ENCODE peak calls at places on chromosomes 12 and 14, in eight cellular contexts. T, Y, A, I, J, G, E and V are unnamed samples. For H4K20me1, the result is how much of the 10 kb centered on the place peaks cover.

GRCh38 chr12:100716949-100717732 is 77.4 kb upstream of the ANO4 start:
- DNase-seq in T (peak), Y (peak), A (no peak), I (no peak), J (no peak), G (no peak), E (peak), V (no peak)

GRCh38 chr12:104684884-104685283 is 228.1 kb downstream of the CHST11 start:
- DNase-seq in T (no peak), Y (peak), A (no peak), I (no peak), J (no peak), G (no peak), E (peak), V (no peak)

GRCh38 chr12:68185598-68185997 is 26.1 kb upstream of the IFNG start:
- DNase-seq in T (no peak), Y (no peak), A (no peak), I (no peak), J (no peak), G (no peak), E (no peak), V (no peak)

GRCh38 chr14:95303552-95303951 is 16.2 kb downstream of the CLMN start:
- DNase-seq in T (no peak), Y (no peak), A (no peak), I (no peak), J (no peak), G (no peak), E (no peak), V (no peak)

GRCh38 chr14:52069617-52070431 is 965 bp upstream of the NID2 start:
- DNase-seq in T (peak), Y (no peak), A (no peak), I (no peak), J (no peak), G (no peak), E (peak), V (no peak)

GRCh38 chr14:23364604-23365352 is at the start of gene EFS:
- DNase-seq in T (no peak), Y (peak), A (no peak), I (no peak), J (no peak), G (no peak), E (peak), V (no peak)

GRCh38 chr14:23727566-23728335 is 91.6 kb downstream of the DHRS2 start:
- DNase-seq in T (peak), Y (peak), A (peak), I (peak), J (no peak), G (peak), E (peak), V (peak)

GRCh38 chr12:24233519-24234246 is 284.2 kb upstream of the SOX5 start:
- DNase-seq in T (no peak), Y (no peak), A (no peak), I (no peak), J (no peak), G (no peak), E (no peak), V (no peak)

GRCh38 chr14:87351007-87351406 is 642.0 kb downstream of the GALC start:
- DNase-seq in T (no peak), Y (no peak), A (no peak), I (no peak), J (no peak), G (no peak), E (no peak), V (no peak)

GRCh38 chr14:75401356-75401755 is 26.5 kb upstream of the JDP2 start:
- DNase-seq in T (peak), Y (peak), A (no peak), I (no peak), J (no peak), G (no peak), E (no peak), V (no peak)

GRCh38 chr14:94691658-94692029 is 78.3 kb downstream of the GSC start:
- DNase-seq in T (no peak), Y (peak), A (no peak), I (no peak), J (no peak), G (no peak), E (peak), V (no peak)

GRCh38 chr12:77751939-77752338 is 78.8 kb upstream of the NAV3 start:
- DNase-seq in T (no peak), Y (no peak), A (peak), I (no peak), J (no peak), G (no peak), E (peak), V (no peak)

GRCh38 chr12:67413577-67413976 is 144.4 kb downstream of the CAND1 start:
- DNase-seq in T (no peak), Y (peak), A (peak), I (no peak), J (no peak), G (no peak), E (no peak), V (peak)

GRCh38 chr12:15435597-15435996 is 113.3 kb downstream of the PTPRO start:
- DNase-seq in T (no peak), Y (peak), A (no peak), I (no peak), J (no peak), G (no peak), E (peak), V (no peak)

GRCh38 chr12:41277019-41277770 is 89.1 kb downstream of the PDZRN4 start:
- DNase-seq in T (peak), Y (peak), A (peak), I (peak), J (no peak), G (peak), E (peak), V (peak)

GRCh38 chr12:15688202-15688736 is 100.9 kb downstream of the EPS8 start:
- DNase-seq in T (no peak), Y (no peak), A (no peak), I (no peak), J (no peak), G (peak), E (no peak), V (no peak)

GRCh38 chr12:3177778-3178435 is 100.7 kb downstream of the TSPAN9 start:
- DNase-seq in T (no peak), Y (no peak), A (no peak), I (no peak), J (no peak), G (no peak), E (no peak), V (no peak)

GRCh38 chr12:77102123-77102522 is 36.8 kb upstream of the E2F7 start:
- DNase-seq in T (no peak), Y (no peak), A (no peak), I (no peak), J (no peak), G (no peak), E (no peak), V (no peak)

GRCh38 chr14:57066463-57066862 is 202.2 kb downstream of the EXOC5 start:
- DNase-seq in T (no peak), Y (no peak), A (no peak), I (no peak), J (no peak), G (no peak), E (no peak), V (no peak)

GRCh38 chr14:99156026-99156425 is 116.0 kb downstream of the BCL11B start:
- DNase-seq in T (no peak), Y (no peak), A (no peak), I (no peak), J (no peak), G (no peak), E (no peak), V (no peak)

DNA sequence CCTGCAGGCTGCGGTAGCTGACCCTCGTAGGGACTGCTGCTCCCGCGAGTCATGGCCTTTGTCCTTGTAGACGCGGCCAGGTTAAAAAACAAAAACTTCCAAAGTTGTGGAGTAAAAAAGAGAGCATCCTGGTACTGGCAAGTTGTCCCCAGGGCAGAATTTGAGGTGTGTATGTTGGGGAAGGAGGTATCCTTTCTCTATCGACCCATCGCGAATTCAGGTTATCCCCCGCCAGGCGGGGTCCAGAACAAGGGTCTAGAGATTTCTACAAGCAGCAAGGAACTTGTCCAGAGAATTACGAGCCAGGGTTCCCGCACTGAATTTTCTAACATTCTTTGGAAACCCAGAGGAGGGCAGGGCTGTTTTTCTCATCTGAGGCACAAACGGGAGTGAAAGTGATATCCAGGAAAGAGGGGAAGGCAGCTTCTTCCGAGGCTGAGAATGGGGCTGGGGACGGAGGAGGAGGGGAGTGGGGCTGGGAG is 16.3 kb downstream of the TBX3 start:
- DNase-seq in T (no peak), Y (no peak), A (no peak), I (no peak), J (no peak), G (no peak), E (no peak), V (no peak)
- TF ChIP-seq EZH2 in T (no peak), Y (no peak), A (no peak), I (no peak), J (peak), G (no peak), E (no peak), V (no peak)

DNA sequence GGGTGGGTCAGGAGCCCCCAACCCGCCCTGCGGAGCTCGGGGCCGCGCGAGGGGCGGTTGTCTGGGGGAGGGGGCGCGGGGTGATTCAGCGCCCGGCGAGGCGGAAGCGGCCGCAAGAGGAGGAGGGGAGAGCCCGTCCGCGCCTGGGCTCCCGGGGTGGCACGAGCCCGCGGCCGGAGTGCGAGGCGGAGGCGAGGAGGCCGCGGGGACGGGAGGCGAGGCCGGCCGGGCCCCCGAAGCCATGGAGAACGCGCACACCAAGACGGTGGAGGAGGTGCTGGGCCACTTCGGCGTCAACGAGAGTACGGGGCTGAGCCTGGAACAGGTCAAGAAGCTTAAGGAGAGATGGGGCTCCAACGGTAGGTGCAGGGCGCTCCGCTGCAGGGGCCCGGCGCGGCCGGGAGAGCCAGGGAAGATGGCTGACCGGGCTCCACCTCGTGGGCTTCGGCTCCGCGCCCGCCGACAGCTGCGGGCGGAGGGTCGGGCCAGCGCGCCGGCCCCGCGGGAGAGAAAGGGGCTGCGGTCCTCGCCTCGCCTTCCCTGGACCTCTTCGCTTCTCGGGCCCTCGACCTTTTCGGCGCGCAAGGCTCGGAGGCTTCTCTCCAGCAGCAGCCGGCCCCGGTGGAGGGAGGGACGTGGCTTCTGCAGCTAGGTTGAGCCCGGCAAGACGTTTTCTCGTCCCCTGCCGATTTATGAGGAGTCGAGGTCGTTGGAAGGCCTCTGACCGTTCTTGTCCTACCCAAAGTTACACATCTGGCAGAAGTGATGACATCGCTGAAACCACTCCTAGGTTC is 699 bp downstream of the ATP2A2 start:
- DNase-seq in T (peak), Y (peak), A (peak), I (no peak), J (no peak), G (peak), E (peak), V (peak)
- H4K20me1 ChIP-seq in T (under half), Y (under half), A (under half), I (under half), J (under half), G (under half), E (under half), V (under half)

DNA sequence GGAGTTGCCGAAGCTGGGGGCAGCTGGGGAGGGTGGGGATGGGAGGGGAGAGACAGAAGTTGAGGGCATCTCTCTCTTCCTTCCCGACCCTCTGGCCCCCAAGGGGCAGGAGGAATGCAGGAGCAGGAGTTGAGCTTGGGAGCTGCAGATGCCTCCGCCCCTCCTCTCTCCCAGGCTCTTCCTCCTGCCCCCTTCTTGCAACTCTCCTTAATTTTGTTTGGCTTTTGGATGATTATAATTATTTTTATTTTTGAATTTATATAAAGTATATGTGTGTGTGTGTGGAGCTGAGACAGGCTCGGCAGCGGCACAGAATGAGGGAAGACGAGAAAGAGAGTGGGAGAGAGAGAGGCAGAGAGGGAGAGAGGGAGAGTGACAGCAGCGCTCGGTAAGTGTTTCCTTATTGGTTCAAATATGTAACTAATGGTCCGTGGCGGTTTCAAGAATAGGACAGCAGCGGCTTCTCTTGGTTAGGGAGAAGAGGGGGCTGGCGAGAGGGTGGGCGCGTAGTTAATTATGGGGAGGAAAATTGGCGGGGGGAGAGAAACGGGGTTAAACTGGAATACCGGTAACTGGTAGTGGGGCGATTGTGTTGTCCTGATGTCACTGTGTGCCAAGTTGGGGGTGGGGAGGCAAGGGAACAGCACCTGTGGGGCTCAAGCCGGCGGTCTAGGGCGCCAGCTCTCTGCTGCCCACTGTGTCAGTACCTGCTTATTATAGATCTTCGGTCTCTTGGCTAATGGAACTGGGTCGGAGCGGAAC is 8.4 kb downstream of the HOXC8 start:
- DNase-seq in T (no peak), Y (peak), A (peak), I (no peak), J (no peak), G (peak), E (no peak), V (peak)
- TF ChIP-seq EZH2 in T (no peak), Y (no peak), A (no peak), I (peak), J (peak), G (no peak), E (peak), V (no peak)

GRCh38 chr12:56716933-56717880 is 7.9 kb downstream of the NACA start:
- DNase-seq in T (no peak), Y (no peak), A (no peak), I (no peak), J (no peak), G (no peak), E (no peak), V (no peak)
- H4K20me1 ChIP-seq in T (half or more), Y (under half), A (half or more), I (half or more), J (under half), G (half or more), E (under half), V (under half)

GRCh38 chr12:54035561-54036377 is 2.9 kb downstream of the HOXC5 start:
- DNase-seq in T (no peak), Y (peak), A (no peak), I (no peak), J (no peak), G (no peak), E (no peak), V (no peak)

GRCh38 chr12:54038260-54038759 is 5.5 kb downstream of the HOXC5 start:
- DNase-seq in T (no peak), Y (no peak), A (no peak), I (no peak), J (no peak), G (no peak), E (no peak), V (no peak)

GRCh38 chr12:54037360-54038259 is 4.8 kb downstream of the HOXC5 start:
- DNase-seq in T (no peak), Y (no peak), A (no peak), I (no peak), J (no peak), G (no peak), E (no peak), V (no peak)

GRCh38 chr12:54034784-54035310 is 2.0 kb downstream of the HOXC5 start:
- DNase-seq in T (no peak), Y (peak), A (no peak), I (no peak), J (no peak), G (no peak), E (no peak), V (no peak)

DNA sequence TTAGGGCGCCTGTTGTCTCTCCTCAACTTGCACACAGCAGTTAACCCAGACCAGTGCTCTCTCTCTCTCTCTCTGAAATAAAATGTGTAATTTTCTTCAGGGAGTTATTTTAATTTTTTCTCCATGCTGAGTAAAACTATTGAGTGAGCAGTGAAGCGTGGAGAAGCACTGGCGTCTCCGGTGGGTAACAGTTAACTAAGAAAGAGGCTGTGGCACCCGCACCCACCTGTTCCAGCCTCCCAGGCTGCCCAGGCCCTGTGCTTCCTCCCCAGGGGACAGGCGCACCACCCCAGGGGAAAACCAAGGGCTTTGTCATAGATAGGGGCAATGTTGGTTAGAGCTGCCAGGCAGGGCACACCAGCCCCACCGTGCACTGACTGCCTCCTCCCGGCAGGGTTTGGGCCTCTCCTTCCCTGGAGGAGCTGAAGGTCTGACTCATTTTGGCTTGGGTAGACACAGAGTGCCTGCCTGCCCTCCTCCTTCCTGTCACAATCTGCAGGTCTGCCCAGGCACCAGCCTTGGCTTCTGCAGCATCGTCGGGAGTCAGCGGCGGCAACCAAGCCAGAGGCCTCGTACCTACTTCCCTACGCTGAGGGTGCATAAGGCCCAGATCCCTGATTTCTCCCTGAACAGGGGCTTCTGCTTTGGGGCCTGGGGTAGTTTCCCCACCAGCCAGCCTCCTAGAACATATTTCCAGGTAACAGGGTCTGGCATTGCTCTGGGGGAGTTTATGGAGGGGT is 3.9 kb downstream of the HOXC5 start:
- DNase-seq in T (no peak), Y (peak), A (peak), I (no peak), J (no peak), G (no peak), E (no peak), V (peak)
- TF ChIP-seq EZH2 in T (no peak), Y (no peak), A (no peak), I (no peak), J (peak), G (no peak), E (no peak), V (no peak)

GRCh38 chr14:68936980-68937379 is 42.1 kb downstream of the ACTN1 start:
- DNase-seq in T (no peak), Y (no peak), A (no peak), I (no peak), J (no peak), G (no peak), E (no peak), V (no peak)

GRCh38 chr14:68936476-68936875 is 42.6 kb downstream of the ACTN1 start:
- DNase-seq in T (no peak), Y (no peak), A (no peak), I (no peak), J (no peak), G (no peak), E (no peak), V (no peak)

GRCh38 chr14:68934034-68934433 is 45.1 kb downstream of the ACTN1 start:
- DNase-seq in T (no peak), Y (no peak), A (no peak), I (no peak), J (no peak), G (no peak), E (no peak), V (no peak)

GRCh38 chr14:68937790-68938514 is 41.1 kb downstream of the ACTN1 start:
- DNase-seq in T (peak), Y (peak), A (no peak), I (no peak), J (no peak), G (peak), E (peak), V (peak)

GRCh38 chr14:68935761-68936209 is 43.3 kb downstream of the ACTN1 start:
- DNase-seq in T (no peak), Y (no peak), A (no peak), I (no peak), J (no peak), G (peak), E (peak), V (peak)
- H4K20me1 ChIP-seq in T (under half), Y (under half), A (half or more), I (under half), J (under half), G (under half), E (under half), V (under half)

GRCh38 chr14:93685121-93685520 is 103.2 kb downstream of the PRIMA1 start:
- DNase-seq in T (no peak), Y (no peak), A (no peak), I (no peak), J (no peak), G (no peak), E (no peak), V (no peak)

GRCh38 chr14:93683241-93683640 is 105.0 kb downstream of the PRIMA1 start:
- DNase-seq in T (no peak), Y (peak), A (no peak), I (no peak), J (no peak), G (peak), E (no peak), V (no peak)

GRCh38 chr14:93688239-93688666 is 100.0 kb downstream of the PRIMA1 start:
- DNase-seq in T (no peak), Y (no peak), A (no peak), I (no peak), J (peak), G (no peak), E (no peak), V (no peak)

GRCh38 chr14:93686313-93686712 is 102.0 kb downstream of the PRIMA1 start:
- DNase-seq in T (no peak), Y (peak), A (peak), I (no peak), J (no peak), G (no peak), E (no peak), V (peak)

GRCh38 chr14:93682459-93682858 is 105.8 kb downstream of the PRIMA1 start:
- DNase-seq in T (no peak), Y (no peak), A (no peak), I (no peak), J (no peak), G (no peak), E (no peak), V (no peak)
- TF ChIP-seq EZH2 in T (no peak), Y (no peak), A (no peak), I (no peak), J (no peak), G (no peak), E (no peak), V (no peak)

GRCh38 chr14:102644523-102644922 is 52.1 kb downstream of the RCOR1 start:
- DNase-seq in T (no peak), Y (no peak), A (no peak), I (no peak), J (no peak), G (no peak), E (no peak), V (no peak)
- H4K20me1 ChIP-seq in T (half or more), Y (under half), A (half or more), I (under half), J (under half), G (under half), E (under half), V (under half)

GRCh38 chr12:132138941-132139871 is 4.9 kb downstream of the DDX51 start:
- DNase-seq in T (no peak), Y (no peak), A (no peak), I (no peak), J (no peak), G (no peak), E (no peak), V (no peak)
- TF ChIP-seq EZH2 in T (no peak), Y (no peak), A (no peak), I (no peak), J (no peak), G (no peak), E (no peak), V (no peak)